ENCODE peak calls at places on chromosomes 13 and 19, in four cellular contexts. J, Q, Z and A are unnamed samples.
A peak's percentile ranks its signal among the peaks of the same experiment; 100 is the strongest.

GRCh38 chr19:36821758-36822157 is 16.4 kb downstream of the ZNF790 start:
- DNase-seq in J (no peak), Z (no peak), Q (no peak), A (no peak)

GRCh38 chr19:30105316-30105715 is 163.3 kb downstream of the URI1 start:
- DNase-seq in Q (no peak), Z (no peak), J (no peak), A (no peak)

GRCh38 chr13:31970237-31970930 is 61.2 kb upstream of the FRY start:
- DNase-seq in Z (peak; percentile 92), J (no peak), Q (no peak), A (peak; percentile 93)

GRCh38 chr13:93226623-93227279 is at the start of gene GPC6:
- DNase-seq in Q (peak; percentile 66), J (no peak), Z (no peak), A (peak; percentile 95)

GRCh38 chr19:3986260-3987041 is 1.2 kb upstream of the EEF2 start:
- DNase-seq in Z (peak; percentile 45), J (peak; percentile 82), Q (peak; percentile 37), A (peak; percentile 73)

GRCh38 chr13:78443839-78444238 is 159.5 kb downstream of the POU4F1 start:
- DNase-seq in J (no peak), Z (no peak), Q (no peak), A (no peak)

GRCh38 chr13:34208326-34208725 is 390.4 kb downstream of the RFC3 start:
- DNase-seq in Z (no peak), Q (no peak), J (no peak), A (peak; percentile 21)

GRCh38 chr13:101919541-101920306 is 467.2 kb downstream of the ITGBL1 start:
- DNase-seq in J (peak; percentile 38), Q (no peak), Z (no peak), A (peak; percentile 10)

GRCh38 chr13:26964278-26965057 is 203.9 kb upstream of the GPR12 start:
- DNase-seq in Z (no peak), J (no peak), Q (no peak), A (peak; percentile 67)

GRCh38 chr19:51029718-51030117 is 3.3 kb upstream of the KLK11 start:
- DNase-seq in J (no peak), Z (no peak), Q (peak; percentile 66), A (no peak)

GRCh38 chr19:14440049-14440448 is 6.9 kb downstream of the PKN1 start:
- DNase-seq in Z (no peak), Q (peak; percentile 79), J (peak; percentile 33), A (no peak)

GRCh38 chr19:8593931-8594330 is 16.6 kb downstream of the ADAMTS10 start:
- DNase-seq in J (no peak), Z (no peak), Q (no peak), A (no peak)

GRCh38 chr13:97310809-97311436 is 88.8 kb downstream of the MBNL2 start:
- DNase-seq in J (no peak), Q (no peak), Z (no peak), A (no peak)

GRCh38 chr19:1438933-1439358 is 750 bp downstream of the RPS15 start:
- DNase-seq in Z (no peak), Q (peak; percentile 56), J (peak; percentile 18), A (no peak)

GRCh38 chr13:42064966-42065365 is 16.5 kb downstream of the DGKH start:
- DNase-seq in J (no peak), Z (no peak), Q (no peak), A (no peak)

GRCh38 chr13:33112745-33113144 is 96.5 kb downstream of the KL start:
- DNase-seq in J (no peak), Z (no peak), Q (no peak), A (peak; percentile 20)

GRCh38 chr13:100298691-100299090 is 209.8 kb downstream of the PCCA start:
- DNase-seq in Q (no peak), Z (no peak), J (peak; percentile 55), A (no peak)

GRCh38 chr19:41957838-41958366 is 1.2 kb downstream of the RABAC1 start:
- DNase-seq in J (peak; percentile 82), Z (peak; percentile 63), Q (peak; percentile 88), A (peak; percentile 83)

GRCh38 chr19:33125929-33126388 is 6.0 kb upstream of the WDR88 start:
- DNase-seq in J (peak; percentile 73), Q (peak; percentile 71), Z (peak; percentile 21), A (peak; percentile 69)

GRCh38 chr13:104111031-104111430 is 1044.8 kb upstream of the SLC10A2 start:
- DNase-seq in J (no peak), Q (no peak), Z (no peak), A (peak; percentile 3)

GRCh38 chr13:81714513-81714912 is 1373.6 kb upstream of the SPRY2 start:
- DNase-seq in J (no peak), Q (no peak), Z (no peak), A (no peak)

GRCh38 chr19:14562660-14563589 is 8.9 kb downstream of the NDUFB7 start:
- DNase-seq in Q (no peak), Z (no peak), J (no peak), A (no peak)

GRCh38 chr13:113142876-113143275 is 15.6 kb upstream of the PROZ start:
- DNase-seq in Q (no peak), Z (no peak), J (no peak), A (no peak)

GRCh38 chr19:35715981-35716734 is 1.6 kb upstream of the KMT2B start:
- DNase-seq in Z (no peak), Q (peak; percentile 47), J (no peak), A (peak; percentile 30)

GRCh38 chr19:56138069-56138468 is 3.0 kb upstream of the ZNF444 start:
- DNase-seq in Q (no peak), Z (no peak), J (no peak), A (no peak)

GRCh38 chr19:14536926-14537692 is 7.7 kb downstream of the TECR start:
- DNase-seq in J (peak; percentile 77), Q (peak; percentile 93), Z (no peak), A (no peak)

GRCh38 chr19:4007836-4008539 is 452 bp downstream of the PIAS4 start:
- DNase-seq in J (peak; percentile 36), Q (peak; percentile 75), Z (no peak), A (no peak)

GRCh38 chr13:44819245-44819644 is 170.0 kb downstream of the NUFIP1 start:
- DNase-seq in J (peak; percentile 85), Q (no peak), Z (peak; percentile 58), A (peak; percentile 95)

GRCh38 chr13:93473441-93474270 is 247.0 kb downstream of the GPC6 start:
- DNase-seq in Z (no peak), J (no peak), Q (no peak), A (peak; percentile 74)

GRCh38 chr19:53308339-53308811 is 25.2 kb upstream of the ZNF845 start:
- DNase-seq in J (peak; percentile 6), Z (no peak), Q (peak; percentile 49), A (no peak)

GRCh38 chr19:58569943-58570670 is 3.0 kb downstream of the MZF1 start:
- DNase-seq in J (no peak), Z (no peak), Q (no peak), A (no peak)

GRCh38 chr19:48858984-48859710 is 9.3 kb downstream of the PLEKHA4 start:
- DNase-seq in J (no peak), Z (no peak), Q (peak; percentile 91), A (no peak)

GRCh38 chr19:17389957-17390664 is 3.9 kb downstream of the CCDC194 start:
- DNase-seq in J (no peak), Q (peak; percentile 42), Z (no peak), A (no peak)
- H3K9me1 ChIP-seq in J (no peaks in the 10 kb centered on the region), Q (no peaks in the 10 kb centered on the region), Z (no peaks in the 10 kb centered on the region), A (no peaks in the 10 kb centered on the region)

GRCh38 chr13:76330756-76331155 is 555.4 kb downstream of the KCTD12 start:
- DNase-seq in J (no peak), Z (no peak), Q (no peak), A (no peak)

GRCh38 chr13:76331948-76332712 is 554.1 kb downstream of the KCTD12 start:
- DNase-seq in J (peak; percentile 26), Z (no peak), Q (no peak), A (peak; percentile 56)

GRCh38 chr13:76329004-76329403 is 557.2 kb downstream of the KCTD12 start:
- DNase-seq in J (no peak), Q (no peak), Z (no peak), A (no peak)

GRCh38 chr13:76326343-76326742 is 559.9 kb downstream of the KCTD12 start:
- DNase-seq in J (no peak), Q (no peak), Z (no peak), A (no peak)

GRCh38 chr13:76330216-76330615 is 556.0 kb downstream of the KCTD12 start:
- DNase-seq in Q (no peak), J (no peak), Z (no peak), A (no peak)
- H3K9me1 ChIP-seq in Q (no peaks in the 10 kb centered on the region), J (no peaks in the 10 kb centered on the region), Z (no peaks in the 10 kb centered on the region), A (no peaks in the 10 kb centered on the region)

DNA sequence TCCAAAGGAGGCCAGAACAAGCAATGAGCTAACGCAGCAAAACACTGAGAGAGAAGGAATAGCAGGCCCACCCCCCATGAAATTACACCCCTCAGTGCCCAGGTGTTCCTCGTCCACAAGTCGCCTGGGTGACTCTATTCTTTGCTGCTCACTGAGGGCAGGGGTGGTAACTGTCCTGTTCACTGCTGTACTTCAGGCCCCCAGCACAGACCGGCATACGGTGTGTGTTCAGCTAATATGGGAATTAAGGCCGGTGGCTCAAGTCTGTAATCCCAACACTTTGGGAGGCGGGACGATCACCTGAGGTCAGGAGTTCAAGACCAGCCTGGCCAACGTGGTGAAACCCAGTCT is 31.9 kb downstream of the DHRS12 start:
- DNase-seq in Z (no peak), Q (no peak), J (no peak), A (no peak)
- H3K9me1 ChIP-seq in Z (no peaks in the 10 kb centered on the region), Q (no peaks in the 10 kb centered on the region), J (no peaks in the 10 kb centered on the region), A (peaks cover 2% of the 10 kb centered on the region)

DNA sequence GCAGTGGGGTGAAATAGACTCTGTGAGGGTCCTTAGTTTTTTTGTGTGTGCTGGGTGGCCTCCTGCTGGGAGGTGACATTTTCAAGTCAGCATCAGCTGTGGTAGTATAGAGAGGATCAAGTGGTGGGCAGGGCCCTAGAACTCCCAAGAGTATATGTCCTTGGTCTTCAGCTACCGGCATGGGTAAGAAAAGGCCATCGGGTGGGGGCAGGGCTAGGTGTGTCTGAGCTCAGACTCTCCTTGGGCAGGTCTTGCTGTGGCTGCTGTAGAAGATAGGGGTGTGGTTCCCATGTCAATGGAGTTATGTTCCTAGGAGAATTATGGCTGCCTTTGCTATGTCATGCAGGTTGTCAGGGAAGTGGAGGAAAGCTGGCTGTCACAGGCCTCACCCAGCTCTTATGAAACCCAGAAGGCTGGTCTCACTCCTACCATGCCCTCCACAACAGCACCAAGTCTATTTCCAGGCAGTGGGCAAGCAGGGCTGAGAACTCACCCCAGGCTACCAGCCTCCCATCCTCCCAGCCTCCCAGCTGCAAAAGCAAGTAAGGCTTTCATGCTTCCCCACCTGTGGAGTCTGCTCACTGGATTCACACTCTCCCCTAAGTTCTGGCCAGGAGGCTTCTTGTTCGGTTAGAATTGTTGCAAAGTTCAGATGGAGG is 130.6 kb upstream of the SOX1 start:
- DNase-seq in Q (no peak), J (no peak), Z (no peak), A (no peak)
- H3K9me1 ChIP-seq in Q (no peaks in the 10 kb centered on the region), J (no peaks in the 10 kb centered on the region), Z (no peaks in the 10 kb centered on the region), A (no peaks in the 10 kb centered on the region)

GRCh38 chr19:13181747-13182388 is 31.7 kb downstream of the IER2 start:
- DNase-seq in Q (peak; percentile 16), Z (no peak), J (peak; percentile 51), A (peak; percentile 64)
- H3K9me1 ChIP-seq in Q (no peaks in the 10 kb centered on the region), Z (no peaks in the 10 kb centered on the region), J (no peaks in the 10 kb centered on the region), A (no peaks in the 10 kb centered on the region)